ENCODE peak calls at places on chromosomes 13 and 19, in nine cellular contexts. J is GM23248; U is head of caudate nucleus; Q is stimulated activated CD8-positive, alpha-beta memory T cell treated with anti-CD3 and anti-CD28 coated beads, Interleukin-2, amount 100 ng/mL, for 48 hours; R is psoas muscle; C is NCI-H1105; Z is neural crest cell; N is activated B cell treated with CpG ODN at 0.5 μM for 24 hours; B is HEK293T. F is an unnamed sample.

GRCh38 chr19:3528080-3528479 is 10.9 kb upstream of the TEKTIP1 start:
- DNase-seq in J (no peak), U (no peak), Q (no peak), R (no peak), C (no peak), Z (no peak), N (no peak), B (no peak), F (no peak)

GRCh38 chr13:35164324-35164932 is 222.4 kb downstream of the NBEA start:
- DNase-seq in J (peak), U (no peak), Q (no peak), R (no peak), C (peak), Z (no peak), N (no peak), B (peak), F (no peak)

GRCh38 chr13:99926014-99926731 is 45.4 kb downstream of the ZIC5 start:
- DNase-seq in J (peak), U (no peak), Q (no peak), R (no peak), C (peak), Z (no peak), N (no peak), B (peak), F (no peak)

GRCh38 chr19:55092423-55093318 is 17.0 kb downstream of the EPS8L1 start:
- DNase-seq in J (no peak), U (no peak), Q (no peak), R (no peak), C (no peak), Z (no peak), N (no peak), B (no peak), F (no peak)

GRCh38 chr13:112587359-112587766 is 590 bp downstream of the TUBGCP3 start:
- DNase-seq in J (peak), U (peak), Q (peak), R (peak), C (peak), Z (peak), N (peak), B (peak), F (peak)

GRCh38 chr13:28451482-28452217 is 43.3 kb downstream of the FLT1 start:
- DNase-seq in J (peak), U (no peak), Q (no peak), R (peak), C (no peak), Z (no peak), N (no peak), B (peak), F (peak)

GRCh38 chr19:53981408-53981998 is 9.9 kb upstream of the CACNG6 start:
- DNase-seq in J (no peak), U (no peak), Q (no peak), R (no peak), C (no peak), Z (no peak), N (no peak), B (no peak), F (no peak)

GRCh38 chr13:30577381-30577780 is 40.3 kb upstream of the USPL1 start:
- DNase-seq in J (peak), U (no peak), Q (peak), R (no peak), C (no peak), Z (no peak), N (no peak), B (no peak), F (no peak)

GRCh38 chr19:55670280-55671053 is 4.6 kb upstream of the EPN1 start:
- DNase-seq in J (no peak), U (no peak), Q (no peak), R (no peak), C (no peak), Z (no peak), N (no peak), B (no peak), F (no peak)